ENCODE peak calls at places on chromosomes 5 and 9, in nine cellular contexts. One of them, this sample, is unnamed.

GRCh38 chr5:178118345-178118744 is 5.0 kb downstream of the N4BP3 start:
- DNase-seq in renal cortical epithelial cell: no peak
- DNase-seq in stimulated activated CD4-positive, alpha-beta T cell treated with anti-CD3 and anti-CD28 coated beads, Interleukin-1b, Interleukin-23, amount 100 ng/mL, for 24 hours: no peak
- DNase-seq in NCI-H1417: no peak
- DNase-seq in activated naive CD8-positive, alpha-beta T cell treated with anti-CD3 and anti-CD28 coated beads for 36 hours: no peak
- DNase-seq in NCI-H2029 treated with DMSO at 0.1 percent for 48 hours: no peak
- DNase-seq in NCI-H1694: no peak
- DNase-seq in natural killer cell: no peak
- DNase-seq in caudate nucleus: no peak
- DNase-seq in this sample: no peak

GRCh38 chr5:81759632-81760005 is 8.7 kb upstream of the SSBP2 start:
- DNase-seq in renal cortical epithelial cell: no peak
- DNase-seq in stimulated activated CD4-positive, alpha-beta T cell treated with anti-CD3 and anti-CD28 coated beads, Interleukin-1b, Interleukin-23, amount 100 ng/mL, for 24 hours: no peak
- DNase-seq in NCI-H1417: no peak
- DNase-seq in activated naive CD8-positive, alpha-beta T cell treated with anti-CD3 and anti-CD28 coated beads for 36 hours: no peak
- DNase-seq in NCI-H2029 treated with DMSO at 0.1 percent for 48 hours: no peak
- DNase-seq in NCI-H1694: no peak
- DNase-seq in natural killer cell: no peak
- DNase-seq in caudate nucleus: no peak
- DNase-seq in this sample: no peak

GRCh38 chr9:25225938-25226760 is 452.1 kb downstream of the TUSC1 start:
- DNase-seq in renal cortical epithelial cell: no peak
- DNase-seq in stimulated activated CD4-positive, alpha-beta T cell treated with anti-CD3 and anti-CD28 coated beads, Interleukin-1b, Interleukin-23, amount 100 ng/mL, for 24 hours: no peak
- DNase-seq in NCI-H1417: no peak
- DNase-seq in activated naive CD8-positive, alpha-beta T cell treated with anti-CD3 and anti-CD28 coated beads for 36 hours: no peak
- DNase-seq in NCI-H2029 treated with DMSO at 0.1 percent for 48 hours: no peak
- DNase-seq in NCI-H1694: no peak
- DNase-seq in natural killer cell: no peak
- DNase-seq in caudate nucleus: no peak
- DNase-seq in this sample: no peak

GRCh38 chr5:122723606-122724352 is 51.1 kb upstream of the SNX2 start:
- DNase-seq in renal cortical epithelial cell: no peak
- DNase-seq in stimulated activated CD4-positive, alpha-beta T cell treated with anti-CD3 and anti-CD28 coated beads, Interleukin-1b, Interleukin-23, amount 100 ng/mL, for 24 hours: no peak
- DNase-seq in NCI-H1417: no peak
- DNase-seq in activated naive CD8-positive, alpha-beta T cell treated with anti-CD3 and anti-CD28 coated beads for 36 hours: no peak
- DNase-seq in NCI-H2029 treated with DMSO at 0.1 percent for 48 hours: no peak
- DNase-seq in NCI-H1694: no peak
- DNase-seq in natural killer cell: no peak
- DNase-seq in caudate nucleus: no peak
- DNase-seq in this sample: no peak

GRCh38 chr5:143509758-143510221 is 106.3 kb upstream of the NR3C1 start:
- DNase-seq in renal cortical epithelial cell: no peak
- DNase-seq in stimulated activated CD4-positive, alpha-beta T cell treated with anti-CD3 and anti-CD28 coated beads, Interleukin-1b, Interleukin-23, amount 100 ng/mL, for 24 hours: no peak
- DNase-seq in NCI-H1417: no peak
- DNase-seq in activated naive CD8-positive, alpha-beta T cell treated with anti-CD3 and anti-CD28 coated beads for 36 hours: no peak
- DNase-seq in NCI-H2029 treated with DMSO at 0.1 percent for 48 hours: no peak
- DNase-seq in NCI-H1694: no peak
- DNase-seq in natural killer cell: no peak
- DNase-seq in caudate nucleus: no peak
- DNase-seq in this sample: no peak

GRCh38 chr5:106875591-106876297 is 795.0 kb downstream of the EFNA5 start:
- DNase-seq in renal cortical epithelial cell: no peak
- DNase-seq in stimulated activated CD4-positive, alpha-beta T cell treated with anti-CD3 and anti-CD28 coated beads, Interleukin-1b, Interleukin-23, amount 100 ng/mL, for 24 hours: no peak
- DNase-seq in NCI-H1417: no peak
- DNase-seq in activated naive CD8-positive, alpha-beta T cell treated with anti-CD3 and anti-CD28 coated beads for 36 hours: peak
- DNase-seq in NCI-H2029 treated with DMSO at 0.1 percent for 48 hours: no peak
- DNase-seq in NCI-H1694: no peak
- DNase-seq in natural killer cell: no peak
- DNase-seq in caudate nucleus: no peak
- DNase-seq in this sample: no peak

GRCh38 chr5:79845448-79846197 is 145.4 kb downstream of the MTX3 start:
- DNase-seq in renal cortical epithelial cell: peak
- DNase-seq in stimulated activated CD4-positive, alpha-beta T cell treated with anti-CD3 and anti-CD28 coated beads, Interleukin-1b, Interleukin-23, amount 100 ng/mL, for 24 hours: no peak
- DNase-seq in NCI-H1417: no peak
- DNase-seq in activated naive CD8-positive, alpha-beta T cell treated with anti-CD3 and anti-CD28 coated beads for 36 hours: peak
- DNase-seq in NCI-H2029 treated with DMSO at 0.1 percent for 48 hours: no peak
- DNase-seq in NCI-H1694: no peak
- DNase-seq in natural killer cell: no peak
- DNase-seq in caudate nucleus: no peak
- DNase-seq in this sample: no peak

GRCh38 chr5:14208071-14209021 is 65.2 kb downstream of the TRIO start:
- DNase-seq in renal cortical epithelial cell: peak
- DNase-seq in stimulated activated CD4-positive, alpha-beta T cell treated with anti-CD3 and anti-CD28 coated beads, Interleukin-1b, Interleukin-23, amount 100 ng/mL, for 24 hours: no peak
- DNase-seq in NCI-H1417: no peak
- DNase-seq in activated naive CD8-positive, alpha-beta T cell treated with anti-CD3 and anti-CD28 coated beads for 36 hours: no peak
- DNase-seq in NCI-H2029 treated with DMSO at 0.1 percent for 48 hours: peak
- DNase-seq in NCI-H1694: no peak
- DNase-seq in natural killer cell: no peak
- DNase-seq in caudate nucleus: no peak
- DNase-seq in this sample: no peak

GRCh38 chr5:181028032-181028819 is 11.8 kb upstream of the BTNL9 start:
- DNase-seq in renal cortical epithelial cell: no peak
- DNase-seq in stimulated activated CD4-positive, alpha-beta T cell treated with anti-CD3 and anti-CD28 coated beads, Interleukin-1b, Interleukin-23, amount 100 ng/mL, for 24 hours: no peak
- DNase-seq in NCI-H1417: no peak
- DNase-seq in activated naive CD8-positive, alpha-beta T cell treated with anti-CD3 and anti-CD28 coated beads for 36 hours: no peak
- DNase-seq in NCI-H2029 treated with DMSO at 0.1 percent for 48 hours: no peak
- DNase-seq in NCI-H1694: no peak
- DNase-seq in natural killer cell: no peak
- DNase-seq in caudate nucleus: no peak
- DNase-seq in this sample: no peak

GRCh38 chr5:139659673-139660072 is 11.5 kb downstream of the CXXC5 start:
- DNase-seq in renal cortical epithelial cell: no peak
- DNase-seq in stimulated activated CD4-positive, alpha-beta T cell treated with anti-CD3 and anti-CD28 coated beads, Interleukin-1b, Interleukin-23, amount 100 ng/mL, for 24 hours: no peak
- DNase-seq in NCI-H1417: no peak
- DNase-seq in activated naive CD8-positive, alpha-beta T cell treated with anti-CD3 and anti-CD28 coated beads for 36 hours: no peak
- DNase-seq in NCI-H2029 treated with DMSO at 0.1 percent for 48 hours: no peak
- DNase-seq in NCI-H1694: peak
- DNase-seq in natural killer cell: no peak
- DNase-seq in caudate nucleus: no peak
- DNase-seq in this sample: no peak

GRCh38 chr5:142399899-142400298 is 75.1 kb upstream of the SPRY4 start:
- DNase-seq in renal cortical epithelial cell: no peak
- DNase-seq in stimulated activated CD4-positive, alpha-beta T cell treated with anti-CD3 and anti-CD28 coated beads, Interleukin-1b, Interleukin-23, amount 100 ng/mL, for 24 hours: no peak
- DNase-seq in NCI-H1417: no peak
- DNase-seq in activated naive CD8-positive, alpha-beta T cell treated with anti-CD3 and anti-CD28 coated beads for 36 hours: no peak
- DNase-seq in NCI-H2029 treated with DMSO at 0.1 percent for 48 hours: no peak
- DNase-seq in NCI-H1694: no peak
- DNase-seq in natural killer cell: no peak
- DNase-seq in caudate nucleus: no peak
- DNase-seq in this sample: no peak

GRCh38 chr9:124483481-124483880 is 23.7 kb downstream of the NR5A1 start:
- DNase-seq in renal cortical epithelial cell: no peak
- DNase-seq in stimulated activated CD4-positive, alpha-beta T cell treated with anti-CD3 and anti-CD28 coated beads, Interleukin-1b, Interleukin-23, amount 100 ng/mL, for 24 hours: no peak
- DNase-seq in NCI-H1417: no peak
- DNase-seq in activated naive CD8-positive, alpha-beta T cell treated with anti-CD3 and anti-CD28 coated beads for 36 hours: no peak
- DNase-seq in NCI-H2029 treated with DMSO at 0.1 percent for 48 hours: no peak
- DNase-seq in NCI-H1694: no peak
- DNase-seq in natural killer cell: no peak
- DNase-seq in caudate nucleus: no peak
- DNase-seq in this sample: no peak

GRCh38 chr9:38686923-38687322 is 33.0 kb downstream of the FAM240B start:
- DNase-seq in renal cortical epithelial cell: no peak
- DNase-seq in stimulated activated CD4-positive, alpha-beta T cell treated with anti-CD3 and anti-CD28 coated beads, Interleukin-1b, Interleukin-23, amount 100 ng/mL, for 24 hours: no peak
- DNase-seq in NCI-H1417: no peak
- DNase-seq in activated naive CD8-positive, alpha-beta T cell treated with anti-CD3 and anti-CD28 coated beads for 36 hours: no peak
- DNase-seq in NCI-H2029 treated with DMSO at 0.1 percent for 48 hours: no peak
- DNase-seq in NCI-H1694: no peak
- DNase-seq in natural killer cell: no peak
- DNase-seq in caudate nucleus: no peak
- DNase-seq in this sample: no peak

GRCh38 chr9:118268046-118268445 is 563.8 kb downstream of the TLR4 start:
- DNase-seq in renal cortical epithelial cell: no peak
- DNase-seq in stimulated activated CD4-positive, alpha-beta T cell treated with anti-CD3 and anti-CD28 coated beads, Interleukin-1b, Interleukin-23, amount 100 ng/mL, for 24 hours: no peak
- DNase-seq in NCI-H1417: no peak
- DNase-seq in activated naive CD8-positive, alpha-beta T cell treated with anti-CD3 and anti-CD28 coated beads for 36 hours: no peak
- DNase-seq in NCI-H2029 treated with DMSO at 0.1 percent for 48 hours: no peak
- DNase-seq in NCI-H1694: no peak
- DNase-seq in natural killer cell: no peak
- DNase-seq in caudate nucleus: peak
- DNase-seq in this sample: no peak

GRCh38 chr9:4984171-4984570 is 901 bp upstream of the JAK2 start:
- DNase-seq in renal cortical epithelial cell: peak
- DNase-seq in stimulated activated CD4-positive, alpha-beta T cell treated with anti-CD3 and anti-CD28 coated beads, Interleukin-1b, Interleukin-23, amount 100 ng/mL, for 24 hours: no peak
- DNase-seq in NCI-H1417: no peak
- DNase-seq in activated naive CD8-positive, alpha-beta T cell treated with anti-CD3 and anti-CD28 coated beads for 36 hours: no peak
- DNase-seq in NCI-H2029 treated with DMSO at 0.1 percent for 48 hours: no peak
- DNase-seq in NCI-H1694: peak
- DNase-seq in natural killer cell: no peak
- DNase-seq in caudate nucleus: no peak
- DNase-seq in this sample: no peak

GRCh38 chr9:69380811-69381210 is 55.8 kb downstream of the ENTREP1 start:
- DNase-seq in renal cortical epithelial cell: peak
- DNase-seq in stimulated activated CD4-positive, alpha-beta T cell treated with anti-CD3 and anti-CD28 coated beads, Interleukin-1b, Interleukin-23, amount 100 ng/mL, for 24 hours: no peak
- DNase-seq in NCI-H1417: no peak
- DNase-seq in activated naive CD8-positive, alpha-beta T cell treated with anti-CD3 and anti-CD28 coated beads for 36 hours: no peak
- DNase-seq in NCI-H2029 treated with DMSO at 0.1 percent for 48 hours: no peak
- DNase-seq in NCI-H1694: no peak
- DNase-seq in natural killer cell: no peak
- DNase-seq in caudate nucleus: no peak
- DNase-seq in this sample: no peak

GRCh38 chr5:35672995-35673394 is 55.3 kb downstream of the SPEF2 start:
- DNase-seq in renal cortical epithelial cell: peak
- DNase-seq in stimulated activated CD4-positive, alpha-beta T cell treated with anti-CD3 and anti-CD28 coated beads, Interleukin-1b, Interleukin-23, amount 100 ng/mL, for 24 hours: no peak
- DNase-seq in NCI-H1417: no peak
- DNase-seq in activated naive CD8-positive, alpha-beta T cell treated with anti-CD3 and anti-CD28 coated beads for 36 hours: peak
- DNase-seq in NCI-H2029 treated with DMSO at 0.1 percent for 48 hours: no peak
- DNase-seq in NCI-H1694: no peak
- DNase-seq in natural killer cell: no peak
- DNase-seq in caudate nucleus: no peak
- DNase-seq in this sample: no peak

GRCh38 chr5:61631438-61631941 is 299.4 kb downstream of the ZSWIM6 start:
- DNase-seq in renal cortical epithelial cell: peak
- DNase-seq in stimulated activated CD4-positive, alpha-beta T cell treated with anti-CD3 and anti-CD28 coated beads, Interleukin-1b, Interleukin-23, amount 100 ng/mL, for 24 hours: no peak
- DNase-seq in NCI-H1417: no peak
- DNase-seq in activated naive CD8-positive, alpha-beta T cell treated with anti-CD3 and anti-CD28 coated beads for 36 hours: no peak
- DNase-seq in NCI-H2029 treated with DMSO at 0.1 percent for 48 hours: peak
- DNase-seq in NCI-H1694: no peak
- DNase-seq in natural killer cell: no peak
- DNase-seq in caudate nucleus: peak
- DNase-seq in this sample: peak

GRCh38 chr9:133948571-133949485 is 43.3 kb downstream of the VAV2 start:
- DNase-seq in renal cortical epithelial cell: no peak
- DNase-seq in stimulated activated CD4-positive, alpha-beta T cell treated with anti-CD3 and anti-CD28 coated beads, Interleukin-1b, Interleukin-23, amount 100 ng/mL, for 24 hours: no peak
- DNase-seq in NCI-H1417: peak
- DNase-seq in activated naive CD8-positive, alpha-beta T cell treated with anti-CD3 and anti-CD28 coated beads for 36 hours: no peak
- DNase-seq in NCI-H2029 treated with DMSO at 0.1 percent for 48 hours: no peak
- DNase-seq in NCI-H1694: no peak
- DNase-seq in natural killer cell: no peak
- DNase-seq in caudate nucleus: no peak
- DNase-seq in this sample: peak

GRCh38 chr5:2742921-2743679 is 8.4 kb downstream of the IRX2 start:
- DNase-seq in renal cortical epithelial cell: no peak
- DNase-seq in stimulated activated CD4-positive, alpha-beta T cell treated with anti-CD3 and anti-CD28 coated beads, Interleukin-1b, Interleukin-23, amount 100 ng/mL, for 24 hours: no peak
- DNase-seq in NCI-H1417: no peak
- DNase-seq in activated naive CD8-positive, alpha-beta T cell treated with anti-CD3 and anti-CD28 coated beads for 36 hours: no peak
- DNase-seq in NCI-H2029 treated with DMSO at 0.1 percent for 48 hours: no peak
- DNase-seq in NCI-H1694: no peak
- DNase-seq in natural killer cell: no peak
- DNase-seq in caudate nucleus: no peak
- DNase-seq in this sample: no peak

GRCh38 chr5:1479581-1480188 is 34.4 kb upstream of the SLC6A3 start:
- DNase-seq in renal cortical epithelial cell: peak
- DNase-seq in stimulated activated CD4-positive, alpha-beta T cell treated with anti-CD3 and anti-CD28 coated beads, Interleukin-1b, Interleukin-23, amount 100 ng/mL, for 24 hours: no peak
- DNase-seq in NCI-H1417: no peak
- DNase-seq in activated naive CD8-positive, alpha-beta T cell treated with anti-CD3 and anti-CD28 coated beads for 36 hours: peak
- DNase-seq in NCI-H2029 treated with DMSO at 0.1 percent for 48 hours: no peak
- DNase-seq in NCI-H1694: peak
- DNase-seq in natural killer cell: peak
- DNase-seq in caudate nucleus: no peak
- DNase-seq in this sample: peak

GRCh38 chr9:110152704-110153374 is 55.1 kb downstream of the C9orf152 start:
- DNase-seq in renal cortical epithelial cell: peak
- DNase-seq in stimulated activated CD4-positive, alpha-beta T cell treated with anti-CD3 and anti-CD28 coated beads, Interleukin-1b, Interleukin-23, amount 100 ng/mL, for 24 hours: no peak
- DNase-seq in NCI-H1417: peak
- DNase-seq in activated naive CD8-positive, alpha-beta T cell treated with anti-CD3 and anti-CD28 coated beads for 36 hours: no peak
- DNase-seq in NCI-H2029 treated with DMSO at 0.1 percent for 48 hours: peak
- DNase-seq in NCI-H1694: peak
- DNase-seq in natural killer cell: no peak
- DNase-seq in caudate nucleus: no peak
- DNase-seq in this sample: no peak

GRCh38 chr9:20496328-20496727 is 126.0 kb downstream of the MLLT3 start:
- DNase-seq in renal cortical epithelial cell: peak
- DNase-seq in stimulated activated CD4-positive, alpha-beta T cell treated with anti-CD3 and anti-CD28 coated beads, Interleukin-1b, Interleukin-23, amount 100 ng/mL, for 24 hours: no peak
- DNase-seq in NCI-H1417: no peak
- DNase-seq in activated naive CD8-positive, alpha-beta T cell treated with anti-CD3 and anti-CD28 coated beads for 36 hours: no peak
- DNase-seq in NCI-H2029 treated with DMSO at 0.1 percent for 48 hours: no peak
- DNase-seq in NCI-H1694: no peak
- DNase-seq in natural killer cell: no peak
- DNase-seq in caudate nucleus: no peak
- DNase-seq in this sample: no peak

GRCh38 chr5:124669956-124670671 is 76.3 kb downstream of the ZNF608 start:
- DNase-seq in renal cortical epithelial cell: no peak
- DNase-seq in stimulated activated CD4-positive, alpha-beta T cell treated with anti-CD3 and anti-CD28 coated beads, Interleukin-1b, Interleukin-23, amount 100 ng/mL, for 24 hours: no peak
- DNase-seq in NCI-H1417: no peak
- DNase-seq in activated naive CD8-positive, alpha-beta T cell treated with anti-CD3 and anti-CD28 coated beads for 36 hours: no peak
- DNase-seq in NCI-H2029 treated with DMSO at 0.1 percent for 48 hours: no peak
- DNase-seq in NCI-H1694: no peak
- DNase-seq in natural killer cell: no peak
- DNase-seq in caudate nucleus: no peak
- DNase-seq in this sample: no peak

GRCh38 chr9:2809692-2810423 is 34.0 kb downstream of the PUM3 start:
- DNase-seq in renal cortical epithelial cell: peak
- DNase-seq in stimulated activated CD4-positive, alpha-beta T cell treated with anti-CD3 and anti-CD28 coated beads, Interleukin-1b, Interleukin-23, amount 100 ng/mL, for 24 hours: no peak
- DNase-seq in NCI-H1417: no peak
- DNase-seq in activated naive CD8-positive, alpha-beta T cell treated with anti-CD3 and anti-CD28 coated beads for 36 hours: no peak
- DNase-seq in NCI-H2029 treated with DMSO at 0.1 percent for 48 hours: no peak
- DNase-seq in NCI-H1694: no peak
- DNase-seq in natural killer cell: no peak
- DNase-seq in caudate nucleus: no peak
- DNase-seq in this sample: no peak

GRCh38 chr9:126111556-126111955 is 215.1 kb upstream of the MVB12B start:
- DNase-seq in renal cortical epithelial cell: no peak
- DNase-seq in stimulated activated CD4-positive, alpha-beta T cell treated with anti-CD3 and anti-CD28 coated beads, Interleukin-1b, Interleukin-23, amount 100 ng/mL, for 24 hours: no peak
- DNase-seq in NCI-H1417: no peak
- DNase-seq in activated naive CD8-positive, alpha-beta T cell treated with anti-CD3 and anti-CD28 coated beads for 36 hours: no peak
- DNase-seq in NCI-H2029 treated with DMSO at 0.1 percent for 48 hours: no peak
- DNase-seq in NCI-H1694: no peak
- DNase-seq in natural killer cell: no peak
- DNase-seq in caudate nucleus: no peak
- DNase-seq in this sample: no peak

GRCh38 chr5:1831677-1832313 is 30.6 kb downstream of the NDUFS6 start:
- DNase-seq in renal cortical epithelial cell: no peak
- DNase-seq in stimulated activated CD4-positive, alpha-beta T cell treated with anti-CD3 and anti-CD28 coated beads, Interleukin-1b, Interleukin-23, amount 100 ng/mL, for 24 hours: no peak
- DNase-seq in NCI-H1417: no peak
- DNase-seq in activated naive CD8-positive, alpha-beta T cell treated with anti-CD3 and anti-CD28 coated beads for 36 hours: no peak
- DNase-seq in NCI-H2029 treated with DMSO at 0.1 percent for 48 hours: no peak
- DNase-seq in NCI-H1694: no peak
- DNase-seq in natural killer cell: no peak
- DNase-seq in caudate nucleus: no peak
- DNase-seq in this sample: no peak

GRCh38 chr9:128908372-128908771 is 12.4 kb upstream of the PHYHD1 start:
- DNase-seq in renal cortical epithelial cell: no peak
- DNase-seq in stimulated activated CD4-positive, alpha-beta T cell treated with anti-CD3 and anti-CD28 coated beads, Interleukin-1b, Interleukin-23, amount 100 ng/mL, for 24 hours: no peak
- DNase-seq in NCI-H1417: no peak
- DNase-seq in activated naive CD8-positive, alpha-beta T cell treated with anti-CD3 and anti-CD28 coated beads for 36 hours: no peak
- DNase-seq in NCI-H2029 treated with DMSO at 0.1 percent for 48 hours: no peak
- DNase-seq in NCI-H1694: no peak
- DNase-seq in natural killer cell: no peak
- DNase-seq in caudate nucleus: no peak
- DNase-seq in this sample: no peak